ENCODE peak calls at places on chromosomes 4 and X, in six cellular contexts. P is ovary; I is AG08395; D is stimulated activated CD4-positive, alpha-beta T cell treated with anti-CD3 and anti-CD28 coated beads, Interleukin-2, amount 100 ng/mL, for 48 hours; H is left ventricle myocardium superior; B is activated T-cell treated with anti-CD3 and anti-CD28 coated beads, Interleukin-2, amount 50 U/mL, for 72 hours. Q is an unnamed sample.

GRCh38 chr4:45160932-45161331 is 434.6 kb upstream of the GNPDA2 start:
- DNase-seq in D (no peak), I (no peak), B (no peak), P (no peak), H (no peak), Q (no peak)

GRCh38 chr4:77201857-77202256 is 44.9 kb downstream of the CCNG2 start:
- DNase-seq in I (no peak), P (no peak), H (no peak), D (no peak), B (peak; percentile 30), Q (no peak)

GRCh38 chr4:185781555-185782215 is 30.3 kb downstream of the SORBS2 start:
- DNase-seq in B (no peak), I (no peak), P (no peak), H (no peak), D (no peak), Q (no peak)

GRCh38 chrX:16770970-16771482 is 15.2 kb upstream of the TXLNG start:
- DNase-seq in H (no peak), D (no peak), P (no peak), I (no peak), B (no peak), Q (no peak)

GRCh38 chrX:68671221-68671620 is 23.8 kb downstream of the STARD8 start:
- DNase-seq in H (no peak), I (no peak), D (no peak), B (no peak), P (no peak), Q (no peak)

GRCh38 chrX:98379134-98379533 is 1495.4 kb downstream of the RPA4 start:
- DNase-seq in I (no peak), P (no peak), B (no peak), D (no peak), H (no peak), Q (no peak)

GRCh38 chrX:39705299-39705698 is 392.5 kb downstream of the BCOR start:
- DNase-seq in D (no peak), I (peak; percentile 84), B (no peak), H (peak; percentile 76), P (peak; percentile 85), Q (peak; percentile 71)

GRCh38 chr4:148211533-148211932 is 230.7 kb downstream of the NR3C2 start:
- DNase-seq in P (no peak), B (no peak), I (no peak), H (no peak), D (no peak), Q (no peak)

GRCh38 chr4:8195841-8196460 is 3.1 kb upstream of the SH3TC1 start:
- DNase-seq in I (no peak), P (no peak), B (no peak), D (no peak), H (no peak), Q (peak; percentile 80)

GRCh38 chr4:54067163-54067562 is 2.8 kb upstream of the CHIC2 start:
- DNase-seq in I (peak; percentile 55), P (peak; percentile 24), H (peak; percentile 28), B (no peak), D (no peak), Q (no peak)

GRCh38 chr4:9944431-9945425 is 76.6 kb downstream of the SLC2A9 start:
- DNase-seq in P (no peak), H (no peak), I (no peak), B (no peak), D (no peak), Q (no peak)

GRCh38 chr4:122218762-122219161 is 66.6 kb downstream of the BLTP1 start:
- DNase-seq in H (no peak), D (no peak), P (no peak), I (peak; percentile 2), B (no peak), Q (peak; percentile 23)

GRCh38 chr4:40623707-40624106 is 6.0 kb downstream of the RBM47 start:
- DNase-seq in D (no peak), P (no peak), H (no peak), B (no peak), I (no peak), Q (no peak)

GRCh38 chr4:180757927-180758326 is 1485.3 kb upstream of the TENM3 start:
- DNase-seq in H (no peak), P (no peak), I (no peak), B (no peak), D (no peak), Q (no peak)

GRCh38 chrX:119885554-119886428 is 9.9 kb upstream of the AKAP14 start:
- DNase-seq in B (peak; percentile 18), P (no peak), I (no peak), D (no peak), H (no peak), Q (no peak)

GRCh38 chr4:42078184-42078801 is 74.2 kb downstream of the BEND4 start:
- DNase-seq in B (no peak), D (no peak), I (no peak), P (no peak), H (no peak), Q (no peak)

GRCh38 chrX:69546978-69547377 is 42.9 kb downstream of the NALF2 start:
- DNase-seq in H (no peak), D (no peak), B (no peak), P (no peak), I (no peak), Q (no peak)

GRCh38 chr4:2647403-2648158 is 108.6 kb downstream of the TNIP2 start:
- DNase-seq in P (no peak), I (no peak), H (no peak), B (no peak), D (no peak), Q (peak; percentile 74)

GRCh38 chr4:5052424-5052702 is 1.1 kb downstream of the STK32B start:
- DNase-seq in H (no peak), P (no peak), B (no peak), D (no peak), I (no peak), Q (no peak)

GRCh38 chrX:40175416-40176255 is 77.9 kb upstream of the BCOR start:
- DNase-seq in I (peak; percentile 21), P (peak; percentile 69), H (peak; percentile 83), B (peak; percentile 81), D (peak; percentile 63), Q (peak; percentile 92)

GRCh38 chrX:154126101-154126500 is 17.9 kb upstream of the OPN1LW start:
- DNase-seq in P (no peak), B (no peak), D (no peak), H (no peak), I (no peak), Q (no peak)

GRCh38 chr4:106142616-106143015 is 173.4 kb downstream of the TBCK start:
- DNase-seq in P (no peak), I (no peak), B (no peak), H (no peak), D (no peak), Q (no peak)

GRCh38 chr4:17662694-17663093 is 48.3 kb downstream of the MED28 start:
- DNase-seq in B (no peak), I (no peak), P (no peak), D (no peak), H (no peak), Q (no peak)

GRCh38 chr4:1711055-1711905 is 839 bp downstream of the SLBP start:
- DNase-seq in H (peak; percentile 64), B (no peak), P (peak; percentile 55), I (peak; percentile 68), D (no peak), Q (peak; percentile 97)

GRCh38 chr4:26204249-26204825 is 116.5 kb upstream of the RBPJ start:
- DNase-seq in H (no peak), I (no peak), B (no peak), P (no peak), D (no peak), Q (no peak)

GRCh38 chr4:7675612-7676320 is 241.0 kb upstream of the PSAPL1 start:
- DNase-seq in B (no peak), H (peak; percentile 25), P (no peak), D (no peak), I (no peak), Q (peak; percentile 30)

GRCh38 chrX:107687445-107687844 is 59.1 kb downstream of the PRPS1 start:
- DNase-seq in D (no peak), H (no peak), I (no peak), B (no peak), P (no peak), Q (no peak)

GRCh38 chr4:88360791-88361190 is 17.9 kb upstream of the HERC6 start:
- DNase-seq in P (no peak), I (no peak), H (no peak), D (no peak), B (no peak), Q (no peak)

Q was measured in osteoblast.